ENCODE peak calls at places on chromosomes 12 and 14, in six cellular contexts. R, A, M, F, K and V are unnamed samples.
A peak's percentile ranks its signal among the peaks of the same experiment; 100 is the strongest.

GRCh38 chr12:54135621-54136027 is 53.2 kb downstream of the SMUG1 start:
- DNase-seq in A (no peak), M (no peak), K (no peak), F (no peak), R (no peak), V (no peak)

GRCh38 chr14:65704850-65705249 is 292.3 kb downstream of the FUT8 start:
- DNase-seq in R (no peak), M (no peak), A (no peak), K (no peak), F (no peak), V (no peak)

GRCh38 chr12:132305560-132305966 is 23.8 kb downstream of the GALNT9 start:
- DNase-seq in F (no peak), K (no peak), M (no peak), A (no peak), R (no peak), V (no peak)

GRCh38 chr12:125330645-125331341 is 265.6 kb downstream of the AACS start:
- DNase-seq in A (no peak), M (peak; percentile 61), R (peak; percentile 56), K (peak; percentile 80), F (no peak), V (peak; percentile 56)

GRCh38 chr12:91179315-91179714 is 3.3 kb downstream of the DCN start:
- DNase-seq in F (peak; percentile 21), M (no peak), A (no peak), R (no peak), K (no peak), V (no peak)

GRCh38 chr12:41433460-41433859 is 245.3 kb downstream of the PDZRN4 start:
- DNase-seq in R (no peak), F (no peak), A (no peak), K (no peak), M (no peak), V (no peak)

GRCh38 chr12:34390171-34390841 is 368.0 kb downstream of the ALG10 start:
- DNase-seq in A (no peak), M (no peak), R (peak; percentile 6), F (no peak), K (no peak), V (no peak)

GRCh38 chr12:102816816-102817434 is 100.1 kb downstream of the PAH start:
- DNase-seq in A (no peak), M (no peak), R (no peak), F (peak; percentile 29), K (peak; percentile 15), V (no peak)

GRCh38 chr12:6369916-6370575 is 5.3 kb downstream of the SCNN1A start:
- DNase-seq in R (no peak), A (no peak), M (no peak), F (no peak), K (no peak), V (no peak)

GRCh38 chr12:93780115-93780641 is 103.0 kb downstream of the CRADD start:
- DNase-seq in A (no peak), M (no peak), F (peak; percentile 53), R (no peak), K (no peak), V (no peak)

GRCh38 chr14:51319181-51319597 is 79.1 kb downstream of the TMX1 start:
- DNase-seq in F (no peak), R (no peak), A (no peak), M (no peak), K (no peak), V (no peak)

GRCh38 chr12:95859344-95859816 is 628 bp downstream of the SNRPF start:
- DNase-seq in F (peak; percentile 31), K (peak; percentile 50), R (no peak), A (no peak), M (no peak), V (no peak)

GRCh38 chr14:78005325-78005724 is 164.8 kb upstream of the NRXN3 start:
- DNase-seq in A (no peak), M (no peak), K (peak; percentile 17), R (no peak), F (no peak), V (no peak)

GRCh38 chr14:105865904-105866840 is 339.8 kb downstream of the TMEM121 start:
- DNase-seq in R (no peak), K (no peak), F (no peak), M (no peak), A (no peak), V (peak; percentile 2)

GRCh38 chr14:56195727-56196126 is 77.5 kb downstream of the PELI2 start:
- DNase-seq in K (no peak), A (no peak), R (no peak), F (peak; percentile 58), M (peak; percentile 28), V (no peak)

GRCh38 chr14:55077691-55078151 is 26.3 kb downstream of the MAPK1IP1L start:
- DNase-seq in F (peak; percentile 32), R (no peak), M (no peak), A (no peak), K (no peak), V (peak; percentile 69)

GRCh38 chr14:103023881-103024473 is 33.4 kb downstream of the CDC42BPB start:
- DNase-seq in A (no peak), M (peak; percentile 61), R (peak; percentile 17), F (peak; percentile 91), K (no peak), V (no peak)

GRCh38 chr12:47207005-47207717 is 127.4 kb upstream of the AMIGO2 start:
- DNase-seq in K (no peak), M (no peak), F (no peak), R (no peak), A (no peak), V (no peak)

GRCh38 chr12:68259318-68259940 is 6.0 kb upstream of the IL22 start:
- DNase-seq in F (peak; percentile 92), K (no peak), A (no peak), R (no peak), M (no peak), V (no peak)

GRCh38 chr12:6057693-6058092 is 66.8 kb downstream of the VWF start:
- DNase-seq in M (no peak), K (no peak), A (peak; percentile 58), R (no peak), F (no peak), V (no peak)

GRCh38 chr14:76256545-76256944 is 104.8 kb downstream of the GPATCH2L start:
- DNase-seq in A (no peak), F (no peak), K (no peak), M (no peak), R (no peak), V (no peak)

GRCh38 chr12:82223421-82223820 is 134.8 kb downstream of the CCDC59 start:
- DNase-seq in K (no peak), M (no peak), F (no peak), A (no peak), R (no peak), V (no peak)

GRCh38 chr14:90562652-90563051 is 165.8 kb downstream of the CALM1 start:
- DNase-seq in R (no peak), F (no peak), M (no peak), K (no peak), A (no peak), V (no peak)

GRCh38 chr12:122190842-122191668 is 8.1 kb downstream of the LRRC43 start:
- DNase-seq in M (no peak), R (no peak), F (peak; percentile 59), K (peak; percentile 93), A (peak; percentile 56), V (peak; percentile 83)

GRCh38 chr12:4148418-4149056 is 125.0 kb upstream of the CCND2 start:
- DNase-seq in F (no peak), M (peak; percentile 44), A (no peak), R (no peak), K (no peak), V (no peak)

GRCh38 chr14:94365624-94366023 is 22.8 kb downstream of the SERPINA1 start:
- DNase-seq in A (no peak), R (no peak), K (no peak), F (no peak), M (no peak), V (no peak)

DNA sequence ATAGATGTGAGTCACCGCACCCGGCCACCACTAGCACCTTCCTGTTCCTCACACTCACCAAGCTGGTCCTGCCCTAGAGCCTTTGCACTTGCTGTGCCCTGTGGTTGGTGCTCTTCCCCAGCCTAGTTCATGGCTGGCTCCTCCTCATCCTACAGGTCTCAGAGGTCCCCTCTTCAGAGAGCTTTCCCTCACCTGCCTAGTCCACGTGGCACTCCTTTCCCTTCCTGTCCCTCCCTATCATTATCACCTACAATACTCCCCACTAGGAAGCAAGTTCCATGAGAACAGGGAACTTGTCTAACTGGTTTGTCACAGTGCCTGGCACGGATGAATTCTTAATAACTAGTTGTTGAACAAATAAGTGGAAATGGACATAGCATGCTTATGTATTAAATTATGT is 24.0 kb upstream of the TMED10 start:
- DNase-seq in M (no peak), R (peak; percentile 66), A (no peak), F (no peak), K (no peak), V (peak; percentile 88)
- TF ChIP-seq POLR2A in M (no peak), R (no peak), A (no peak), F (no peak), K (no peak), V (no peak)

DNA sequence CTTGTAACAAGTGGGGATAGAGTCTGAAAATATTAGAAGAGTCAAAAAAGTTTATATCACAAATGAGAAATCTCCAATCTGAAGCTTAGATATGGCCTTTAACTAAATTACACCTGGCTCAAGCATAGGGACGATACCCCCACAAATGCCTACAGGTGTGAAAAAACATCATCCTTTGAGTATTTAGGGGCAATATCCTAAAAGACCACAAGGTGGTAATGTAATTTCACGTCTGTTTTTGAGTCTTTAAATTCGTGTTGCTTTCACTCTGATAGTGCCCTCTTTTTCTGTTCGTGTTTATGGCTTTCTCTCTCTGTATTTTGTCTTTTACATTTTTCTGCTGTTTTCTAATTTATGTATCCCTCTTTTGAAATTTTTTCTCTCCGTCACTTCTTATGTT is 84.3 kb downstream of the ETNK1 start:
- DNase-seq in A (no peak), R (no peak), F (no peak), K (peak; percentile 44), M (no peak), V (no peak)
- TF ChIP-seq CTCF in A (peak; percentile 66), R (peak; percentile 22), F (peak; percentile 29), K (peak; percentile 54), M (peak; percentile 44), V (no peak)

DNA sequence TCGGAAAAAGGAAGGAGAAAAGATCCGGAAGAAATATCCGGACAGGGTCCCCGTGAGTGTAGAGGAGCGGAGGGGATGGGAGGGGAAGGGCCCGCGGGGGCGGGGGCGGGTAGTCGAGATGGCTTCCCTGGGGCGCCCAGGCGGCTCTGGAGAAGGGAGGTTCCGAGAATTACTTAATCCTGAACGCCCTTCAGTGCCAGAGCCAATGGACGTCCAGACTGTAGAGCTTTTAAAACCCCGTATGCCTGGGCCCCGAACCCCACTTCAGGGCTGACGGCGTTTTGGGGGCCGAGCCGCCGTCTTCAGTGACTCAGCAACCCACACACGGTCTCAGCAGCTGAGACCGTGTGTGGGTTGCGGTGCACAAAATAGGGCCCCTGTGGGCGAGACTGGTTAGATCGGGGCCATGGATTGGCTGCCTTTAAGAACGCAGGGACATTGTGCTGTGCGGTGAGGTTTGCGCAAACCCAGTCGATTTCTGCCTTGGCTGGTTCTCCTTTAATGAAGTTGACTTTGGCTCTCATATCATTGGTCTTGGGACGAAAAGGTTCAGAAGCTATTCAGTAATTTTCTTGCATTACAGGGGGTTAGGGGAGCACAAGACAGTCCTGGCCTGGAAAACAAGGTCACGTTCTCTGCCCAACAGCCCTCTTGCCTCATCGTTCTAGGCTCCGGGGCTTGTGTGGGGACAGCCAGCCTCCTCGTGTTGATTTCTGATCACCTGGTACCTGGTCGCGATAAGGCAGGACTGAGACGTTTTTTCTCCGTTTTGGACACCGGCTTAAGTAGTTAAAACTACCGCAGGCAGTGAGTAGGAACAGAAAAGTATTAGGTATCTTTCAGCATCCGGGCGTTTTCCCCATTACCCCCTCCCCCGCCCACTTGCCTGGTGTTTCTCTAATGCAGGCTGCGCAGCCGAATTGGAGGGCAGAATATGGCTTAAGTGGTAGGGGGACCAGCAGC is 772 bp downstream of the GABARAPL1 start:
- DNase-seq in K (peak; percentile 46), A (no peak), R (peak; percentile 71), F (peak; percentile 87), M (peak; percentile 76), V (peak; percentile 75)
- TF ChIP-seq POLR2A in K (no peak), A (peak; percentile 63), R (peak; percentile 73), F (peak; percentile 92), M (peak; percentile 11), V (peak; percentile 61)

GRCh38 chr12:121026274-121027045 is 10.2 kb upstream of the C12orf43 start:
- DNase-seq in F (no peak), M (no peak), R (no peak), A (no peak), K (no peak), V (no peak)
- TF ChIP-seq CTCF in F (no peak), M (no peak), R (no peak), A (peak; percentile 36), K (no peak), V (no peak)